ENCODE peak calls at places on chromosomes 4 and X, in five cellular contexts. One of them, this sample, is unnamed.
A peak's percentile ranks its signal among the peaks of the same experiment; 100 is the strongest.

GRCh38 chr4:8310306-8310705 is 40.8 kb downstream of the HTRA3 start:
- DNase-seq in GM23338: no peak
- DNase-seq in sigmoid colon: peak; percentile 40
- DNase-seq in activated CD8-positive, alpha-beta T cell treated with anti-CD3 and anti-CD28 coated beads for 36 hours: no peak
- DNase-seq in AG09309: no peak
- DNase-seq in this sample: no peak

GRCh38 chr4:151810476-151810875 is 49.7 kb upstream of the GATB start:
- DNase-seq in activated CD8-positive, alpha-beta T cell treated with anti-CD3 and anti-CD28 coated beads for 36 hours: no peak
- DNase-seq in sigmoid colon: no peak
- DNase-seq in AG09309: no peak
- DNase-seq in GM23338: no peak
- DNase-seq in this sample: no peak

GRCh38 chrX:41759817-41760216 is 35.8 kb downstream of the GPR82 start:
- DNase-seq in AG09309: no peak
- DNase-seq in sigmoid colon: no peak
- DNase-seq in GM23338: peak; percentile 67
- DNase-seq in activated CD8-positive, alpha-beta T cell treated with anti-CD3 and anti-CD28 coated beads for 36 hours: peak; percentile 6
- DNase-seq in this sample: peak; percentile 14

GRCh38 chr4:99383833-99384392 is 31.4 kb upstream of the ADH1C start:
- DNase-seq in AG09309: peak; percentile 97
- DNase-seq in activated CD8-positive, alpha-beta T cell treated with anti-CD3 and anti-CD28 coated beads for 36 hours: no peak
- DNase-seq in GM23338: no peak
- DNase-seq in sigmoid colon: peak; percentile 84
- DNase-seq in this sample: no peak

GRCh38 chr4:156322592-156322991 is 368.9 kb upstream of the CTSO start:
- DNase-seq in sigmoid colon: no peak
- DNase-seq in AG09309: peak; percentile 67
- DNase-seq in activated CD8-positive, alpha-beta T cell treated with anti-CD3 and anti-CD28 coated beads for 36 hours: no peak
- DNase-seq in GM23338: no peak
- DNase-seq in this sample: no peak

GRCh38 chrX:40806511-40807220 is 71.3 kb upstream of the MED14 start:
- DNase-seq in AG09309: no peak
- DNase-seq in sigmoid colon: no peak
- DNase-seq in GM23338: no peak
- DNase-seq in activated CD8-positive, alpha-beta T cell treated with anti-CD3 and anti-CD28 coated beads for 36 hours: no peak
- DNase-seq in this sample: no peak

GRCh38 chrX:68731254-68731653 is 83.8 kb downstream of the STARD8 start:
- DNase-seq in GM23338: no peak
- DNase-seq in sigmoid colon: no peak
- DNase-seq in AG09309: no peak
- DNase-seq in activated CD8-positive, alpha-beta T cell treated with anti-CD3 and anti-CD28 coated beads for 36 hours: no peak
- DNase-seq in this sample: no peak

GRCh38 chr4:111154924-111155323 is 532.0 kb upstream of the PITX2 start:
- DNase-seq in GM23338: no peak
- DNase-seq in activated CD8-positive, alpha-beta T cell treated with anti-CD3 and anti-CD28 coated beads for 36 hours: no peak
- DNase-seq in sigmoid colon: no peak
- DNase-seq in AG09309: no peak
- DNase-seq in this sample: no peak

GRCh38 chr4:176792348-176793059 is at the start of gene VEGFC:
- DNase-seq in activated CD8-positive, alpha-beta T cell treated with anti-CD3 and anti-CD28 coated beads for 36 hours: peak; percentile 29
- DNase-seq in sigmoid colon: peak; percentile 72
- DNase-seq in AG09309: no peak
- DNase-seq in GM23338: peak; percentile 85
- DNase-seq in this sample: peak; percentile 62

GRCh38 chrX:11193035-11193469 is 81.9 kb downstream of the HCCS start:
- DNase-seq in AG09309: no peak
- DNase-seq in sigmoid colon: no peak
- DNase-seq in activated CD8-positive, alpha-beta T cell treated with anti-CD3 and anti-CD28 coated beads for 36 hours: no peak
- DNase-seq in GM23338: no peak
- DNase-seq in this sample: no peak

GRCh38 chrX:44542567-44543325 is at the start of gene FUNDC1:
- DNase-seq in GM23338: peak; percentile 91
- DNase-seq in AG09309: peak; percentile 68
- DNase-seq in sigmoid colon: peak; percentile 96
- DNase-seq in activated CD8-positive, alpha-beta T cell treated with anti-CD3 and anti-CD28 coated beads for 36 hours: peak; percentile 91
- DNase-seq in this sample: peak; percentile 78
- TF ChIP-seq CTCF in GM23338: peak; percentile 62
- TF ChIP-seq CTCF in AG09309: peak; percentile 37
- TF ChIP-seq CTCF in sigmoid colon: no peak
- TF ChIP-seq CTCF in activated CD8-positive, alpha-beta T cell treated with anti-CD3 and anti-CD28 coated beads for 36 hours: no peak
- TF ChIP-seq CTCF in this sample: no peak

DNA sequence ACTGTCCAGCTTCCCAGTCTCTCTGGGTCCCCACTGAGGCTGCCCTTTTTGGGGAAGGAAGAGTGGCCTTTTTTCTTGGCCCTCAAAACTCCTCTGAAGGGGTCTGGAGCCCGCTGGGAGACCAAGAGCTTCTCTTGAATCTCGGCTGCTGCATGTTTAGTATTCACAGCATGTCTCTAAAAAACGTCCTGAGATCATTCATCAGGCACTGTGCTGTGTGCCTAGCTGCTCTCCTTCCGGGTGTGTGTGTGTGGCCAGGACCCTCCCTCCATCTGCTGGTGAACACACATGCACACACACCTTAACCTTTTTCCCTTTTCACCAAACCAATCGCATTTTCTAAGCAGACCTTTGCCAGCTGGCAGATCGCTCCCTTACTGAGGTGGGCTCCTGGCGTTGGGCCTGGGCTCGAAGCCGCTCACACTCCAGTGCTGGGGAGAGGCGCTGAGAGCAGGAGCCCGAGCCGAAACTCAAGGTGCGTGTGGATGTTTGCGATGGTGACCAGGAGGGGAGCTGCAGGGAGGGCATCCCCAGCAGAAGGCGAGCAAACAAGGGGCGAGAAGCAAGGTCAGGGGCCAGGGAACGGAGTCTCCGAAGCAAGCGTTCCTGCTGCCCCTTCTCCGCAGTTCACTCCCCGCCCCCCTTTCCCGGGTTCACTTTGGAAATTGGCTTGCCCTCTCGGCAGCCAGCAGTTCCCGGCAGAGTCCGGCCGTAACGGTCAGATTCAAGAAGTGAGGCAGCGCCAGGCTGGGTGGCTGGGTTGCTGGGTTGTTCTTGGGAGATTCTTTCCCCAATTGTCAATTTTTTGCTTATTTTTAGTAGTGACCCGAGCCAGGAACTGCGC is 605 bp upstream of the FRMPD3 start:
- DNase-seq in activated CD8-positive, alpha-beta T cell treated with anti-CD3 and anti-CD28 coated beads for 36 hours: no peak
- DNase-seq in AG09309: no peak
- DNase-seq in GM23338: peak; percentile 59
- DNase-seq in sigmoid colon: no peak
- DNase-seq in this sample: no peak
- TF ChIP-seq CTCF in activated CD8-positive, alpha-beta T cell treated with anti-CD3 and anti-CD28 coated beads for 36 hours: no peak
- TF ChIP-seq CTCF in AG09309: no peak
- TF ChIP-seq CTCF in GM23338: peak; percentile 0
- TF ChIP-seq CTCF in sigmoid colon: no peak
- TF ChIP-seq CTCF in this sample: no peak

DNA sequence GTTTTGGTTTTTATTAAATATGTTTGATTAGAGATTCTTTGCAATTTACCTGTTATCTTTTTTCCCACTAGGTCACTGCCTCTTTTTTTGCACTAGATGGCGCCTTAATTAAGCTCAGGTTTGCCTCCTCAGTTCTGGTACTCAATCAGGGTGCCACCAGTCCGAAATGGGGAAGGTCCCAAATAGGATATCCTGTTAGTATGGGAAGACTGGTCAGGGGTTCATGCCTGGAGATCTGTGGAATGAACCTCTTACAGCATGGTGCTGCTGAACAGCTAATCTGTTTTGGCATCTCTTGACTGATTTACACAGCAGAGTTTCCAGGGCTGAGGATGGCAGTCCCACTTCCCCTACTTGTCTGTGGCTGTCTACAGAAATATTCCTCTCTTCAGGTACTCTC is 24.2 kb upstream of the VSIG1 start:
- DNase-seq in GM23338: peak; percentile 50
- DNase-seq in AG09309: no peak
- DNase-seq in sigmoid colon: no peak
- DNase-seq in activated CD8-positive, alpha-beta T cell treated with anti-CD3 and anti-CD28 coated beads for 36 hours: peak; percentile 21
- DNase-seq in this sample: peak; percentile 12
- TF ChIP-seq CTCF in GM23338: peak; percentile 63
- TF ChIP-seq CTCF in AG09309: peak; percentile 48
- TF ChIP-seq CTCF in sigmoid colon: no peak
- TF ChIP-seq CTCF in activated CD8-positive, alpha-beta T cell treated with anti-CD3 and anti-CD28 coated beads for 36 hours: peak; percentile 15
- TF ChIP-seq CTCF in this sample: peak; percentile 50

GRCh38 chrX:150312931-150313330 is 50.2 kb upstream of the MAMLD1 start:
- DNase-seq in sigmoid colon: no peak
- DNase-seq in AG09309: no peak
- DNase-seq in GM23338: no peak
- DNase-seq in activated CD8-positive, alpha-beta T cell treated with anti-CD3 and anti-CD28 coated beads for 36 hours: no peak
- DNase-seq in this sample: no peak
- TF ChIP-seq CTCF in sigmoid colon: no peak
- TF ChIP-seq CTCF in AG09309: no peak
- TF ChIP-seq CTCF in GM23338: no peak
- TF ChIP-seq CTCF in activated CD8-positive, alpha-beta T cell treated with anti-CD3 and anti-CD28 coated beads for 36 hours: no peak
- TF ChIP-seq CTCF in this sample: no peak

GRCh38 chrX:126376465-126376864 is 176.1 kb downstream of the DCAF12L1 start:
- DNase-seq in GM23338: peak; percentile 8
- DNase-seq in activated CD8-positive, alpha-beta T cell treated with anti-CD3 and anti-CD28 coated beads for 36 hours: no peak
- DNase-seq in AG09309: no peak
- DNase-seq in sigmoid colon: no peak
- DNase-seq in this sample: no peak
- TF ChIP-seq CTCF in GM23338: peak; percentile 57
- TF ChIP-seq CTCF in activated CD8-positive, alpha-beta T cell treated with anti-CD3 and anti-CD28 coated beads for 36 hours: no peak
- TF ChIP-seq CTCF in AG09309: no peak
- TF ChIP-seq CTCF in sigmoid colon: no peak
- TF ChIP-seq CTCF in this sample: no peak

DNA sequence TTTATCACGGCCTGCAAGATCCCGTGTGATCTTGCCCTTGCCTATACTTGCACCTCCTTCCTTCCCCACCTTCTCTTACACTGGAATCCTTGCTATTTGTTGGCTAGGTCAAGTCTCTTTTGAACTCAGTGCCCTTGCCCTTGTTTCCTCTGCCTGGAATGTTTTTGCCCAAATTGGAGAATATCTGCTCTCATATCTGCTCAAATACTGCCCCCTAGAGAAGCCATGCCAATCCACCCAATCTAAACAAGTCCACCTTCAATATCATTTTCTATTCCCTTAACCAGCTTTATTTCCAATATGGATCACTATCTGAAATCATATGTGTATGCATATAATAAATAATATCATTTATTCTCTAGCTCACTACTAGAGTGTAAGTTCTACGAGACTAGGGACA is 1044.2 kb upstream of the FTHL17 start:
- DNase-seq in activated CD8-positive, alpha-beta T cell treated with anti-CD3 and anti-CD28 coated beads for 36 hours: no peak
- DNase-seq in sigmoid colon: no peak
- DNase-seq in GM23338: peak; percentile 25
- DNase-seq in AG09309: no peak
- DNase-seq in this sample: no peak
- TF ChIP-seq CTCF in activated CD8-positive, alpha-beta T cell treated with anti-CD3 and anti-CD28 coated beads for 36 hours: no peak
- TF ChIP-seq CTCF in sigmoid colon: no peak
- TF ChIP-seq CTCF in GM23338: peak; percentile 52
- TF ChIP-seq CTCF in AG09309: no peak
- TF ChIP-seq CTCF in this sample: no peak

GRCh38 chrX:149511081-149511480 is 6.0 kb upstream of the IDS start:
- DNase-seq in activated CD8-positive, alpha-beta T cell treated with anti-CD3 and anti-CD28 coated beads for 36 hours: no peak
- DNase-seq in GM23338: no peak
- DNase-seq in sigmoid colon: no peak
- DNase-seq in AG09309: no peak
- DNase-seq in this sample: no peak

GRCh38 chrX:149508467-149508866 is 3.4 kb upstream of the IDS start:
- DNase-seq in activated CD8-positive, alpha-beta T cell treated with anti-CD3 and anti-CD28 coated beads for 36 hours: no peak
- DNase-seq in GM23338: no peak
- DNase-seq in sigmoid colon: no peak
- DNase-seq in AG09309: no peak
- DNase-seq in this sample: no peak

GRCh38 chrX:149512225-149512885 is 7.2 kb upstream of the IDS start:
- DNase-seq in activated CD8-positive, alpha-beta T cell treated with anti-CD3 and anti-CD28 coated beads for 36 hours: peak; percentile 69
- DNase-seq in GM23338: peak; percentile 61
- DNase-seq in AG09309: no peak
- DNase-seq in sigmoid colon: no peak
- DNase-seq in this sample: peak; percentile 37

GRCh38 chrX:149513713-149514427 is 8.8 kb upstream of the IDS start:
- DNase-seq in activated CD8-positive, alpha-beta T cell treated with anti-CD3 and anti-CD28 coated beads for 36 hours: peak; percentile 24
- DNase-seq in GM23338: no peak
- DNase-seq in AG09309: no peak
- DNase-seq in sigmoid colon: no peak
- DNase-seq in this sample: no peak

GRCh38 chrX:149510386-149510785 is 5.3 kb upstream of the IDS start:
- DNase-seq in activated CD8-positive, alpha-beta T cell treated with anti-CD3 and anti-CD28 coated beads for 36 hours: no peak
- DNase-seq in GM23338: peak; percentile 40
- DNase-seq in AG09309: no peak
- DNase-seq in sigmoid colon: no peak
- DNase-seq in this sample: no peak
- TF ChIP-seq CTCF in activated CD8-positive, alpha-beta T cell treated with anti-CD3 and anti-CD28 coated beads for 36 hours: no peak
- TF ChIP-seq CTCF in GM23338: no peak
- TF ChIP-seq CTCF in AG09309: peak; percentile 22
- TF ChIP-seq CTCF in sigmoid colon: no peak
- TF ChIP-seq CTCF in this sample: no peak

GRCh38 chr4:101033986-101034385 is 313.3 kb downstream of the PPP3CA start:
- DNase-seq in AG09309: no peak
- DNase-seq in GM23338: peak; percentile 64
- DNase-seq in activated CD8-positive, alpha-beta T cell treated with anti-CD3 and anti-CD28 coated beads for 36 hours: no peak
- DNase-seq in sigmoid colon: no peak
- DNase-seq in this sample: no peak
- TF ChIP-seq CTCF in AG09309: no peak
- TF ChIP-seq CTCF in GM23338: peak; percentile 72
- TF ChIP-seq CTCF in activated CD8-positive, alpha-beta T cell treated with anti-CD3 and anti-CD28 coated beads for 36 hours: peak; percentile 24
- TF ChIP-seq CTCF in sigmoid colon: no peak
- TF ChIP-seq CTCF in this sample: no peak

DNA sequence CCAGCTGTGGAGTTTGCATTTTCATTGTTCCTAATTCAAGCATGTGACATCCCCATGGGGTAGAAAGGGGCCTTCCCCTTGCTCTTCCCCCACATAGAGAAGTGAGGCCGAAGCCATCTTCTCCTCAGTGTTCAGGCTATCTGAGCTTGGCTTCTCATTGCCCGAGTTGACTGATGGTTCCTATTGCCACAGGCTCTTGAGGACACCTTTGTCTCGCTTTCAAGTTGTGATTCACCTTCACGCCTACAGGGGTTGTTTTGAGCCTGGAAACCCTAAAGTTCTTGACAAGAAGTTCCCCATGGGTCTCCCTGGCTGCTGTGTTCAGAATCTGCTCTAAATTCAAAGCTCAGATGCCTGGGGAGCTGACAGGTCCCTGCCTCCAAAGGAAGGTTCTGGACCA is 24.9 kb downstream of the CCNQ start:
- DNase-seq in sigmoid colon: no peak
- DNase-seq in GM23338: peak; percentile 54
- DNase-seq in AG09309: no peak
- DNase-seq in activated CD8-positive, alpha-beta T cell treated with anti-CD3 and anti-CD28 coated beads for 36 hours: no peak
- DNase-seq in this sample: peak; percentile 25
- TF ChIP-seq CTCF in sigmoid colon: no peak
- TF ChIP-seq CTCF in GM23338: no peak
- TF ChIP-seq CTCF in AG09309: no peak
- TF ChIP-seq CTCF in activated CD8-positive, alpha-beta T cell treated with anti-CD3 and anti-CD28 coated beads for 36 hours: no peak
- TF ChIP-seq CTCF in this sample: no peak

DNA sequence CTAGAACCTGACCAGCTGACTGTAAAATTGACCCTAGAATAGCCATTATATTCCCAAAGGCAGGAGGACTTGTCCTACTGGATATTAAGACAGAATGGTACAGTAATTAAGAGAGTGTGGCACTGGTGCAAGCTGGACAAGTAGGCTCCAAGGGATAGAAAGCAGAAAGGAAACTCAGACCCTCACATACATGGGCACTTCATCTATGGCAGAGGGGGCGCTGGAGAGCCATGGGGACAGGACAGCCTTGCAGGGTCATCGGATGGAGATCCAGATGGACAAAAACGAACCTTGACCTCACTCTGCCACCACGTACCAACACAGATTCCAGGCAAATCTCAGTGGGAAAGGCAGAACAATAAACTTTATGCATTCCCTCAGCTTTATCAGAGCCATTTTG is 40.6 kb downstream of the GAB3 start:
- DNase-seq in sigmoid colon: no peak
- DNase-seq in AG09309: no peak
- DNase-seq in GM23338: peak; percentile 20
- DNase-seq in activated CD8-positive, alpha-beta T cell treated with anti-CD3 and anti-CD28 coated beads for 36 hours: no peak
- DNase-seq in this sample: no peak
- TF ChIP-seq CTCF in sigmoid colon: no peak
- TF ChIP-seq CTCF in AG09309: peak; percentile 13
- TF ChIP-seq CTCF in GM23338: peak; percentile 63
- TF ChIP-seq CTCF in activated CD8-positive, alpha-beta T cell treated with anti-CD3 and anti-CD28 coated beads for 36 hours: no peak
- TF ChIP-seq CTCF in this sample: no peak